ENCODE peak calls at places on chromosomes 12 and 14, in nine cellular contexts. I, W, U, D, M, B, A, Z and N are unnamed samples.

GRCh38 chr12:50276912-50277671 is 6.2 kb downstream of the LIMA1 start:
- DNase-seq in I (no peak), W (no peak), U (peak), D (no peak), M (no peak), B (no peak), A (no peak), Z (no peak), N (no peak)

GRCh38 chr12:83121886-83122622 is 435.3 kb downstream of the TMTC2 start:
- DNase-seq in I (no peak), W (no peak), U (no peak), D (no peak), M (no peak), B (no peak), A (no peak), Z (no peak), N (no peak)

GRCh38 chr12:108816652-108817335 is 40.6 kb downstream of the SSH1 start:
- DNase-seq in I (no peak), W (peak), U (no peak), D (no peak), M (no peak), B (no peak), A (no peak), Z (no peak), N (no peak)

GRCh38 chr14:98014851-98015615 is 1217.9 kb downstream of the VRK1 start:
- DNase-seq in I (no peak), W (no peak), U (no peak), D (no peak), M (no peak), B (no peak), A (no peak), Z (no peak), N (no peak)

GRCh38 chr12:40770781-40771180 is 78.5 kb downstream of the CNTN1 start:
- DNase-seq in I (no peak), W (no peak), U (no peak), D (no peak), M (no peak), B (no peak), A (no peak), Z (no peak), N (no peak)

GRCh38 chr12:113875681-113876080 is 90.4 kb downstream of the RBM19 start:
- DNase-seq in I (no peak), W (no peak), U (peak), D (no peak), M (no peak), B (no peak), A (no peak), Z (no peak), N (no peak)

GRCh38 chr12:67813509-67813908 is 165.0 kb downstream of the DYRK2 start:
- DNase-seq in I (no peak), W (no peak), U (peak), D (no peak), M (no peak), B (no peak), A (no peak), Z (no peak), N (no peak)

GRCh38 chr14:100076133-100076532 is 10.9 kb downstream of the EVL start:
- DNase-seq in I (peak), W (no peak), U (peak), D (no peak), M (no peak), B (no peak), A (peak), Z (peak), N (peak)

GRCh38 chr12:52235822-52236291 is 2.8 kb downstream of the KRT7 start:
- DNase-seq in I (no peak), W (no peak), U (no peak), D (no peak), M (peak), B (no peak), A (no peak), Z (peak), N (no peak)

GRCh38 chr14:62251237-62251636 is 489.0 kb downstream of the SNAPC1 start:
- DNase-seq in I (no peak), W (no peak), U (no peak), D (no peak), M (no peak), B (no peak), A (no peak), Z (no peak), N (no peak)

GRCh38 chr12:49189731-49190314 is 943 bp upstream of the TUBA1A start:
- DNase-seq in I (no peak), W (no peak), U (no peak), D (no peak), M (no peak), B (no peak), A (no peak), Z (no peak), N (no peak)

GRCh38 chr12:114938487-114939210 is 254.7 kb upstream of the TBX3 start:
- DNase-seq in I (no peak), W (no peak), U (no peak), D (no peak), M (no peak), B (no peak), A (peak), Z (no peak), N (no peak)

GRCh38 chr12:1281683-1282366 is 290.8 kb downstream of the ERC1 start:
- DNase-seq in I (no peak), W (no peak), U (peak), D (no peak), M (no peak), B (no peak), A (no peak), Z (no peak), N (no peak)

GRCh38 chr14:34005901-34006300 is 55.0 kb upstream of the EGLN3 start:
- DNase-seq in I (no peak), W (no peak), U (no peak), D (no peak), M (no peak), B (no peak), A (no peak), Z (no peak), N (no peak)

GRCh38 chr12:8554451-8555195 is 13.9 kb upstream of the CLEC4E start:
- DNase-seq in I (no peak), W (no peak), U (peak), D (no peak), M (no peak), B (no peak), A (no peak), Z (peak), N (peak)

GRCh38 chr14:70982204-70982603 is 74.9 kb downstream of the PCNX1 start:
- DNase-seq in I (no peak), W (no peak), U (no peak), D (no peak), M (no peak), B (no peak), A (no peak), Z (no peak), N (no peak)

GRCh38 chr12:65537978-65538377 is 259.5 kb downstream of the MSRB3 start:
- DNase-seq in I (no peak), W (no peak), U (no peak), D (no peak), M (no peak), B (no peak), A (no peak), Z (no peak), N (no peak)
- H3K27ac ChIP-seq in I (no peak), W (no peak), U (peak), D (no peak), M (no peak), B (no peak), A (no peak), Z (peak), N (no peak)

GRCh38 chr14:73718742-73719251 is 4.6 kb upstream of the PNMA1 start:
- DNase-seq in I (no peak), W (no peak), U (no peak), D (peak), M (no peak), B (no peak), A (peak), Z (no peak), N (no peak)
- H3K27ac ChIP-seq in I (no peak), W (peak), U (no peak), D (no peak), M (peak), B (peak), A (peak), Z (no peak), N (no peak)

GRCh38 chr14:91482278-91483023 is 27.7 kb downstream of the PPP4R3A start:
- DNase-seq in I (no peak), W (no peak), U (peak), D (no peak), M (no peak), B (no peak), A (no peak), Z (no peak), N (no peak)
- H3K27ac ChIP-seq in I (no peak), W (no peak), U (peak), D (no peak), M (no peak), B (no peak), A (no peak), Z (no peak), N (no peak)

GRCh38 chr12:94304566-94305061 is 155.1 kb downstream of the CEP83 start:
- DNase-seq in I (no peak), W (no peak), U (peak), D (no peak), M (no peak), B (no peak), A (peak), Z (no peak), N (no peak)

GRCh38 chr12:94308612-94309011 is 151.1 kb downstream of the CEP83 start:
- DNase-seq in I (no peak), W (no peak), U (no peak), D (no peak), M (no peak), B (no peak), A (no peak), Z (no peak), N (no peak)

GRCh38 chr12:94304012-94304411 is 155.6 kb downstream of the PLXNC1 start:
- DNase-seq in I (no peak), W (no peak), U (no peak), D (no peak), M (no peak), B (no peak), A (no peak), Z (no peak), N (no peak)

GRCh38 chr12:94309348-94309747 is 150.3 kb downstream of the CEP83 start:
- DNase-seq in I (no peak), W (no peak), U (no peak), D (no peak), M (no peak), B (no peak), A (no peak), Z (no peak), N (no peak)

DNA sequence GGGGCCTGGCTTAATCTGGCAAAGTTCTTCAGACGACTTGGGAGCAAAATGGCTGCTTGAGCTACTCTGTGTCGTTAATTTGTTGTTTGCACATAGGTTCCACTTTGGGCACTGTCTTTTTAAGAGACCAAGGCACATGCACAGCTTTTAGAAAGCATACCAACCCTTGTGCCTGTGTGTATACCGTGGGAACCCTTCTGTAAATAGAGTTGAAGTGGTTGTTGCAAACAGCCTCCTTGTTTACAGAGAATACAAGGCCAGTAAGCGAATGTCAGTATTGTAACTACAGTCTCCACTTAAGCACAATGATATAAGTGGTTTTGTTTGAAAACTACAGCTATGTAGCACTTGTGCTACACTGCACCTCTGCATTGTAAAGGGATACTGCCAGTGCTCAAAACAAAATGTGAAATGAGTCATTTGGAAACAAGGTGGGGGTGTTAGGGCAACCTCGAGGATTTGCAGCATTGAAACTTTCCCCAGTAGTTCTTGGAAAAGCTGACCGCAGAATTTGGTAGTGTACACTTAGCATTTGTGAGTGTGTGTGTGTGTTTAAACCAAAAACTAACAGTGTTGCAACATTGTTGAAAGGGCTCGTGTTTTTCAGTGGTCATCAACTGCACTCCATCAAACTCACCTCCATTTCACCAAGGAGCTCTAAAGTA is 154.2 kb downstream of the CEP83 start:
- DNase-seq in I (no peak), W (no peak), U (peak), D (no peak), M (no peak), B (no peak), A (no peak), Z (no peak), N (no peak)
- H3K27ac ChIP-seq in I (no peak), W (no peak), U (peak), D (peak), M (peak), B (no peak), A (no peak), Z (no peak), N (no peak)

GRCh38 chr14:77590845-77591506 is 25.5 kb downstream of the SPTLC2 start:
- DNase-seq in I (no peak), W (peak), U (no peak), D (no peak), M (no peak), B (no peak), A (no peak), Z (no peak), N (no peak)
- H3K27ac ChIP-seq in I (no peak), W (peak), U (no peak), D (no peak), M (peak), B (peak), A (no peak), Z (no peak), N (no peak)